ENCODE peak calls at places on chromosomes 1 and 21, in six cellular contexts. Y, C, M, G, K and E are unnamed samples. For H3K4me1, the result is how much of the 10 kb centered on the place peaks cover.

GRCh38 chr1:220368352-220369265 is 96.4 kb upstream of the RAB3GAP2 start:
- DNase-seq in M (no peak), Y (peak), C (no peak), K (no peak), G (peak), E (no peak)

GRCh38 chr1:166884040-166884642 is 8.1 kb upstream of the TADA1 start:
- DNase-seq in M (no peak), G (peak), C (peak), Y (peak), K (peak), E (no peak)

GRCh38 chr1:213443415-213443814 is 392.4 kb downstream of the RPS6KC1 start:
- DNase-seq in K (no peak), G (no peak), M (no peak), C (no peak), Y (peak), E (no peak)

GRCh38 chr1:167000546-167000945 is 11.5 kb downstream of the MAEL start:
- DNase-seq in C (no peak), K (no peak), G (no peak), Y (no peak), M (no peak), E (no peak)

GRCh38 chr1:156146749-156147405 is 6.5 kb upstream of the SEMA4A start:
- DNase-seq in K (no peak), G (no peak), Y (no peak), M (no peak), C (peak), E (no peak)

GRCh38 chr1:99858881-99859280 is 8.7 kb downstream of the AGL start:
- DNase-seq in C (no peak), K (no peak), M (no peak), G (no peak), Y (no peak), E (no peak)

GRCh38 chr1:94866178-94866822 is 46.1 kb downstream of the SLC44A3 start:
- DNase-seq in G (peak), Y (peak), C (no peak), M (no peak), K (no peak), E (no peak)

GRCh38 chr1:2312196-2312588 is 79.2 kb downstream of the MORN1 start:
- DNase-seq in M (no peak), K (no peak), G (no peak), Y (no peak), C (no peak), E (no peak)

GRCh38 chr1:33715195-33715811 is 148.6 kb upstream of the HMGB4 start:
- DNase-seq in M (no peak), C (no peak), G (no peak), K (no peak), Y (peak), E (no peak)

GRCh38 chr1:8516793-8517556 is 199.1 kb downstream of the SLC45A1 start:
- DNase-seq in C (no peak), M (no peak), G (no peak), K (no peak), Y (no peak), E (no peak)

GRCh38 chr1:916173-917075 is 7.3 kb upstream of the SAMD11 start:
- DNase-seq in C (peak), G (peak), K (peak), M (no peak), Y (peak), E (no peak)

GRCh38 chr21:44441041-44441400 is 14.3 kb upstream of the LRRC3 start:
- DNase-seq in C (no peak), K (no peak), G (no peak), M (no peak), Y (no peak), E (no peak)

GRCh38 chr1:228836427-228836826 is 101.1 kb downstream of the RHOU start:
- DNase-seq in G (no peak), M (no peak), K (no peak), C (no peak), Y (no peak), E (no peak)

GRCh38 chr21:42570841-42571387 is 57.3 kb downstream of the SLC37A1 start:
- DNase-seq in M (no peak), G (no peak), C (peak), Y (peak), K (peak), E (no peak)

GRCh38 chr1:211515090-211516023 is 23.4 kb upstream of the RD3 start:
- DNase-seq in C (peak), G (peak), K (peak), M (peak), Y (peak), E (no peak)

GRCh38 chr21:40850071-40850470 is 3.1 kb upstream of the DSCAM start:
- DNase-seq in C (no peak), Y (no peak), G (no peak), K (no peak), M (no peak), E (no peak)

GRCh38 chr1:114342376-114342775 is 168.6 kb downstream of the TRIM33 start:
- DNase-seq in G (no peak), K (no peak), M (no peak), C (no peak), Y (no peak), E (no peak)

GRCh38 chr21:23093259-23093658 is 2095.1 kb downstream of the NCAM2 start:
- DNase-seq in M (no peak), K (no peak), Y (no peak), C (no peak), G (no peak), E (no peak)

GRCh38 chr21:36044056-36044455 is 16.3 kb downstream of the SETD4 start:
- DNase-seq in C (no peak), G (no peak), Y (no peak), K (no peak), M (no peak), E (no peak)

GRCh38 chr1:28577052-28577678 is 14.9 kb upstream of the RAB42 start:
- DNase-seq in M (no peak), Y (no peak), K (no peak), C (no peak), G (no peak), E (no peak)

GRCh38 chr1:235093685-235094592 is 34.7 kb downstream of the TOMM20 start:
- DNase-seq in C (peak), G (peak), Y (peak), M (peak), K (peak), E (no peak)

GRCh38 chr1:48216276-48216675 is 6.2 kb upstream of the SLC5A9 start:
- DNase-seq in Y (no peak), C (no peak), K (no peak), G (no peak), M (no peak), E (no peak)

GRCh38 chr1:67700692-67701410 is 15.8 kb downstream of the GADD45A start:
- DNase-seq in M (no peak), G (peak), Y (peak), C (no peak), K (no peak), E (no peak)

GRCh38 chr1:48039088-48040049 is 42.2 kb upstream of the TRABD2B start:
- DNase-seq in Y (peak), M (no peak), K (no peak), G (peak), C (no peak), E (no peak)

GRCh38 chr1:215023151-215023832 is 59.2 kb upstream of the KCNK2 start:
- DNase-seq in C (no peak), G (peak), K (no peak), Y (no peak), M (no peak), E (no peak)

GRCh38 chr1:225882008-225882698 is at the start of gene TMEM63A:
- DNase-seq in C (peak), M (peak), K (peak), Y (peak), G (peak), E (peak)

GRCh38 chr21:36080386-36080785 is 10.6 kb downstream of the CBR1 start:
- DNase-seq in M (no peak), G (no peak), K (no peak), C (no peak), Y (no peak), E (no peak)

DNA sequence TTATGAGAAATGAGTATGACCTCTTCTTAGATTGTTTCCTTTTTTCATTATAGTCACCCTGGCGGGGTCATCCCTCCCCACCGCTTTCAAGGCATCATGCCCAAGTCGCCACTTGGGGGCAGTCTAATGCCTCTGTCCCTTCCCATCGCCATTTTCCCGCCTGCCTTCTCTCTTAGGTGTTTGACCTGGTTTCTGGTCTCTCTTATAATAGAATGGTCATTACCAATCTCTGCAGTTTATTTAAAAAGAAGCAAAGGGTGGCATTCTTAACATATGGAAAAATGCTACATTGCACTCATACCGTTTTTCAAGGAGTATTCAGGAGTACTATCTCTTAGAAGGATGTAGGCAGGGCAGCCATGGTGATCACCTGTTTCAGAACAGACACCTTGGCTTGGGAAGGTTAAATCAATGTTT is 25.2 kb upstream of the OVAAL start:
- DNase-seq in Y (peak), G (peak), C (no peak), M (peak), K (peak), E (no peak)
- TF ChIP-seq CTCF in Y (peak), G (peak), C (peak), M (peak), K (peak), E (peak)

DNA sequence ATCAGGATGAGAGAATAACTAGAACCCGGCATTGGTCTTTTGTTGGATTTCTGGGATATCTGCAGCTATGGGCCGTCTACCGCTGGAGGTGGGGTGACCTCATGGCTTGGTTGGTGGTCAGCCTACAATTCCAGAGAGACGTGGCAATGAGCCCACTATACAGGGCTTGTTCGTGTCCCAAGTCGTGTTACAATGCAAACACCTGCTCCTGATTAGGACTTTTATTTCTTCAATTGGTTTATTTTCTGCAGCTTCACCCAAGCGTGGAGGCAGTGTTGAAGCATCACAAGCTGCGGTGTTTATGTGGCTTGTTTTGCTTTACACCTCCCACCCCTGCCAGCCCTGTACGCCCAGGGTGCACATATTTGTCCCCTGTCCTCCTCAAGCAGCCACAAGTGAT is 211.7 kb upstream of the TMEM51 start:
- DNase-seq in M (no peak), Y (no peak), K (peak), G (no peak), C (no peak), E (no peak)
- H3K4me1 ChIP-seq in M (under half), Y (under half), K (under half), G (under half), C (half or more), E (under half)

GRCh38 chr1:82565146-82565545 is 764.4 kb downstream of the ADGRL2 start:
- DNase-seq in K (no peak), M (no peak), G (peak), Y (peak), C (no peak), E (no peak)
- TF ChIP-seq CTCF in K (no peak), M (no peak), G (peak), Y (peak), C (peak), E (peak)

DNA sequence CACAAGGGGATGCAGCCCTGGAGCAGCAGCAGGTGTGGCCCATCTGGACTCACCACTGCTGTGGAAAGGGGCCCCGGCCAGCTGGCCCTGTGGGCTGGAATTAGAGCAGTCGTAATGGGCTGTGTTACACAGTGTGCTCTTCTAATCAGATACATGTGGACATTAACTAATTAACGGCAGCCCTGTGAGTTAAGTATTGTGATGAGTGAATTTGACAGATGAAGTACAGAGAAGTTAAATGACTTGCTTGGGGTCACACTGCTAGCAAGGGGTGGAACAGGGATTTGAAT is 58.6 kb downstream of the MDM4 start:
- DNase-seq in M (no peak), G (no peak), K (no peak), Y (no peak), C (no peak), E (no peak)
- H3K4me1 ChIP-seq in M (under half), G (under half), K (under half), Y (under half), C (under half), E (under half)

DNA sequence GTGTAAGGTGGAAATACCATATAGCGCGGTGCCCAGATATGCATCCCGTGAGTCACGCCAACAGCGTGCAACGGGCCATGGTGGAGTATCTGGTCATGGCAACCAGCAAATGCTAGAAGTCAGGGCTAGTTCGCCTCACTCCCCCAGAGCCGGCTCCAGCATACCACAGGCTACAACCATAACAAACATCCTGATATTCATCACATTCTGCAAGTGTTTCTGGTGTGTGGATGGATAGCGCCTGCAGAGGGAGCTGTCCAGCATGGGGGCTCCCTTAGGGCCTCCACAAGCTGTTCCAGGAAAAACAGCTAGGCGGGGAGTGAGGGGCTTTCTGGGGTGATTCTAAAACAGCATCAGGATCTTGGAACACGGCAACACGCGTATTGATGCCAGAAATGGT is 6.8 kb downstream of the C1orf198 start:
- DNase-seq in C (no peak), M (no peak), G (no peak), K (no peak), Y (peak), E (no peak)
- TF ChIP-seq CTCF in C (no peak), M (no peak), G (peak), K (peak), Y (peak), E (no peak)

GRCh38 chr1:205452364-205452763 is 3.5 kb downstream of the BLACAT1 start:
- DNase-seq in C (no peak), Y (no peak), K (no peak), M (no peak), G (no peak), E (no peak)

GRCh38 chr1:205450448-205450847 is 5.4 kb downstream of the BLACAT1 start:
- DNase-seq in G (no peak), C (no peak), Y (peak), M (no peak), K (no peak), E (no peak)

GRCh38 chr1:205452906-205453305 is 2.9 kb downstream of the BLACAT1 start:
- DNase-seq in G (no peak), Y (no peak), C (no peak), M (no peak), K (no peak), E (no peak)

GRCh38 chr1:205451202-205451601 is 4.6 kb downstream of the BLACAT1 start:
- DNase-seq in G (no peak), K (no peak), M (no peak), Y (peak), C (no peak), E (no peak)

GRCh38 chr1:205451759-205452164 is 4.1 kb downstream of the BLACAT1 start:
- DNase-seq in K (no peak), C (no peak), G (no peak), M (no peak), Y (peak), E (no peak)
- H3K4me1 ChIP-seq in K (under half), C (under half), G (under half), M (under half), Y (under half), E (half or more)

DNA sequence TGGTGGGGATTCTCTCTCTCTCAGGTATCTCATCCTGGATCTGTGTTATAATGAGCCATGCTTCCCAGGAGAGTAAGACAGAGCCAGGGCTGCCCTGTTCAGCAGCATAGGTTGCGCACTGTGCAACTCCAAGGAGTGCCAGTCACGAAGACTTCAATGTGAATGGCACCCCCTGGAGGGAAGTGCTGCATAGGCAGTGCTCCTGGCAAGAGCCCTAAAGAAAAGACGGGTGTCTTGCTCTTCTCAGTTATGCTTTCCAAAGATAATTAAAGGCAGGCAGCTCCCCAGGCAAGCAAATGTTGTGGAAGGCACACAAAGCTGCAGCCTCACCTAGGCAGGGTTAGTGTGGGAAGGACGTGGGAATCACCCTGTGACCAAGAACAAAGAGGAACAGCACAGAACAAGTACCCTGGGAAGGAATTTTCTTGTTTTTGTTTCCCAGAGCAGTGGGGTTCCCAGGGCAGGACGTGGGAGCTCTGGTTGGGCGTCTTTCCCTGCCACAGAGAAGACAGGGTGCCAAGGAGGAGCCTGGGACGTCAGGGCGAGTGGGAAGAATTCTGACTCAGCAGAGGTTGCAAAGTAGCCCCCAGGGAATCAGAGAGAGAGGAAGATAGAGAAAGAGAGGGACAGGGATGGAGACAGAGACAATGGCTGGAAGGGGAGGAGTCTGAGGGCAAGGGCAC is 120.9 kb downstream of the KCNN3 start:
- DNase-seq in G (peak), Y (peak), K (no peak), M (no peak), C (no peak), E (no peak)
- TF ChIP-seq CTCF in G (peak), Y (peak), K (peak), M (no peak), C (no peak), E (no peak)

GRCh38 chr1:18556364-18556763 is 74.3 kb upstream of the PAX7 start:
- DNase-seq in K (no peak), C (no peak), M (no peak), Y (no peak), G (peak), E (no peak)
- H3K4me1 ChIP-seq in K (under half), C (under half), M (under half), Y (under half), G (under half), E (under half)

GRCh38 chr1:244028701-244029100 is 22.4 kb upstream of the ZBTB18 start:
- DNase-seq in C (no peak), M (no peak), G (no peak), Y (no peak), K (no peak), E (no peak)

GRCh38 chr1:244027491-244027890 is 23.6 kb upstream of the ZBTB18 start:
- DNase-seq in Y (no peak), M (no peak), C (no peak), K (no peak), G (no peak), E (no peak)

GRCh38 chr1:244030481-244031040 is 20.5 kb upstream of the ZBTB18 start:
- DNase-seq in M (no peak), Y (no peak), K (no peak), C (no peak), G (no peak), E (no peak)

GRCh38 chr1:244029137-244029536 is 21.9 kb upstream of the ZBTB18 start:
- DNase-seq in G (no peak), K (no peak), Y (no peak), M (no peak), C (no peak), E (no peak)
- TF ChIP-seq CTCF in G (peak), K (peak), Y (no peak), M (no peak), C (no peak), E (no peak)

DNA sequence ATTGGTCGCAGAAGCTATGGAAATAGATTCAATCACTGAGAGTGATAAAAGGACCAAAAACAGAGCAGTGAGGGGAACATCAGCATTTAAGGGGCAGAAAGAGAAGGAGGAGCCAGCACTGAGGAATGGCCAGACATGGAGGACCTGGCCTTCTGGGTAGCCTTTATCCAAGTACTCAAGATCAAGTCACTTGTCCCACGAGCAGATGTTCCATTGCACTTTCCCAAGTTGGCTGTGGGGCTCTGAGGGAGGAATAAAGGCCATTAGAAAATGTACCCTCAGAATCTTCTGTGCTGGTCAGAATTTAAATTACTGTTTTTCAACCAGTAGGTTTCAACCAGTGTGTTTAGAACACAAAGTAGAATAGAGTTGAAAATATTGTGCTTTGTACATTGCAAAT is 55.3 kb downstream of the GIPC2 start:
- DNase-seq in Y (no peak), K (no peak), G (no peak), C (no peak), M (no peak), E (no peak)
- H3K4me1 ChIP-seq in Y (under half), K (under half), G (under half), C (under half), M (under half), E (under half)